ENCODE peak calls at places on chromosomes 1 and 21, in four cellular contexts. One of them, this sample, is unnamed.

GRCh38 chr1:237695878-237696277 is 194.8 kb downstream of the ZP4 start:
- DNase-seq in activated T-cell treated with anti-CD3 and anti-CD28 coated beads, Interleukin-2, amount 50 U/mL, for 72 hours: no peak
- DNase-seq in endothelial cell: no peak
- DNase-seq in mucosa of descending colon: no peak
- DNase-seq in this sample: no peak

GRCh38 chr1:91148641-91149069 is 126.8 kb upstream of the ZNF644 start:
- DNase-seq in activated T-cell treated with anti-CD3 and anti-CD28 coated beads, Interleukin-2, amount 50 U/mL, for 72 hours: no peak
- DNase-seq in endothelial cell: no peak
- DNase-seq in mucosa of descending colon: no peak
- DNase-seq in this sample: no peak

GRCh38 chr1:112457965-112458364 is 50.8 kb upstream of the WNT2B start:
- DNase-seq in activated T-cell treated with anti-CD3 and anti-CD28 coated beads, Interleukin-2, amount 50 U/mL, for 72 hours: no peak
- DNase-seq in endothelial cell: no peak
- DNase-seq in mucosa of descending colon: no peak
- DNase-seq in this sample: no peak

GRCh38 chr1:102799496-102799895 is 308.8 kb downstream of the COL11A1 start:
- DNase-seq in activated T-cell treated with anti-CD3 and anti-CD28 coated beads, Interleukin-2, amount 50 U/mL, for 72 hours: no peak
- DNase-seq in endothelial cell: no peak
- DNase-seq in mucosa of descending colon: no peak
- DNase-seq in this sample: no peak

GRCh38 chr1:21391497-21391896 is 48.4 kb upstream of the NBPF3 start:
- DNase-seq in activated T-cell treated with anti-CD3 and anti-CD28 coated beads, Interleukin-2, amount 50 U/mL, for 72 hours: no peak
- DNase-seq in endothelial cell: no peak
- DNase-seq in mucosa of descending colon: no peak
- DNase-seq in this sample: no peak

GRCh38 chr1:201053155-201053860 is 29.8 kb upstream of the KIF21B start:
- DNase-seq in activated T-cell treated with anti-CD3 and anti-CD28 coated beads, Interleukin-2, amount 50 U/mL, for 72 hours: no peak
- DNase-seq in endothelial cell: no peak
- DNase-seq in mucosa of descending colon: no peak
- DNase-seq in this sample: no peak

GRCh38 chr1:154629160-154630073 is 21.4 kb upstream of the ADAR start:
- DNase-seq in activated T-cell treated with anti-CD3 and anti-CD28 coated beads, Interleukin-2, amount 50 U/mL, for 72 hours: no peak
- DNase-seq in endothelial cell: no peak
- DNase-seq in mucosa of descending colon: no peak
- DNase-seq in this sample: no peak

GRCh38 chr1:182739545-182739944 is 50.0 kb upstream of the NPL start:
- DNase-seq in activated T-cell treated with anti-CD3 and anti-CD28 coated beads, Interleukin-2, amount 50 U/mL, for 72 hours: no peak
- DNase-seq in endothelial cell: no peak
- DNase-seq in mucosa of descending colon: no peak
- DNase-seq in this sample: no peak

GRCh38 chr1:201676061-201676644 is 137.2 kb downstream of the NAV1 start:
- DNase-seq in activated T-cell treated with anti-CD3 and anti-CD28 coated beads, Interleukin-2, amount 50 U/mL, for 72 hours: no peak
- DNase-seq in endothelial cell: no peak
- DNase-seq in mucosa of descending colon: peak
- DNase-seq in this sample: no peak

GRCh38 chr1:38835230-38835827 is 24.2 kb downstream of the RRAGC start:
- DNase-seq in activated T-cell treated with anti-CD3 and anti-CD28 coated beads, Interleukin-2, amount 50 U/mL, for 72 hours: peak
- DNase-seq in endothelial cell: peak
- DNase-seq in mucosa of descending colon: no peak
- DNase-seq in this sample: no peak

GRCh38 chr1:218284377-218284916 is 646 bp upstream of the RRP15 start:
- DNase-seq in activated T-cell treated with anti-CD3 and anti-CD28 coated beads, Interleukin-2, amount 50 U/mL, for 72 hours: no peak
- DNase-seq in endothelial cell: peak
- DNase-seq in mucosa of descending colon: no peak
- DNase-seq in this sample: no peak

GRCh38 chr1:110118636-110119396 is 6.6 kb downstream of the UBL4B start:
- DNase-seq in activated T-cell treated with anti-CD3 and anti-CD28 coated beads, Interleukin-2, amount 50 U/mL, for 72 hours: peak
- DNase-seq in endothelial cell: no peak
- DNase-seq in mucosa of descending colon: no peak
- DNase-seq in this sample: no peak

GRCh38 chr1:10347109-10347508 is 51.8 kb upstream of the PGD start:
- DNase-seq in activated T-cell treated with anti-CD3 and anti-CD28 coated beads, Interleukin-2, amount 50 U/mL, for 72 hours: no peak
- DNase-seq in endothelial cell: no peak
- DNase-seq in mucosa of descending colon: no peak
- DNase-seq in this sample: no peak

GRCh38 chr1:57036896-57037295 is 71.1 kb upstream of the C8B start:
- DNase-seq in activated T-cell treated with anti-CD3 and anti-CD28 coated beads, Interleukin-2, amount 50 U/mL, for 72 hours: no peak
- DNase-seq in endothelial cell: no peak
- DNase-seq in mucosa of descending colon: no peak
- DNase-seq in this sample: no peak

GRCh38 chr1:11701551-11701961 is 10.0 kb downstream of the DRAXIN start:
- DNase-seq in activated T-cell treated with anti-CD3 and anti-CD28 coated beads, Interleukin-2, amount 50 U/mL, for 72 hours: no peak
- DNase-seq in endothelial cell: no peak
- DNase-seq in mucosa of descending colon: no peak
- DNase-seq in this sample: no peak

GRCh38 chr1:91578320-91579109 is 77.9 kb downstream of the CDC7 start:
- DNase-seq in activated T-cell treated with anti-CD3 and anti-CD28 coated beads, Interleukin-2, amount 50 U/mL, for 72 hours: no peak
- DNase-seq in endothelial cell: no peak
- DNase-seq in mucosa of descending colon: no peak
- DNase-seq in this sample: no peak

GRCh38 chr1:234162661-234163060 is 210.6 kb upstream of the COA6 start:
- DNase-seq in activated T-cell treated with anti-CD3 and anti-CD28 coated beads, Interleukin-2, amount 50 U/mL, for 72 hours: no peak
- DNase-seq in endothelial cell: no peak
- DNase-seq in mucosa of descending colon: no peak
- DNase-seq in this sample: no peak

GRCh38 chr1:59678809-59679228 is 135.9 kb upstream of the HOOK1 start:
- DNase-seq in activated T-cell treated with anti-CD3 and anti-CD28 coated beads, Interleukin-2, amount 50 U/mL, for 72 hours: no peak
- DNase-seq in endothelial cell: no peak
- DNase-seq in mucosa of descending colon: no peak
- DNase-seq in this sample: no peak

GRCh38 chr1:183101841-183102276 is 78.6 kb downstream of the LAMC1 start:
- DNase-seq in activated T-cell treated with anti-CD3 and anti-CD28 coated beads, Interleukin-2, amount 50 U/mL, for 72 hours: no peak
- DNase-seq in endothelial cell: no peak
- DNase-seq in mucosa of descending colon: peak
- DNase-seq in this sample: no peak

GRCh38 chr1:174692313-174692712 is 244.5 kb downstream of the GPR52 start:
- DNase-seq in activated T-cell treated with anti-CD3 and anti-CD28 coated beads, Interleukin-2, amount 50 U/mL, for 72 hours: no peak
- DNase-seq in endothelial cell: no peak
- DNase-seq in mucosa of descending colon: no peak
- DNase-seq in this sample: no peak

GRCh38 chr1:156608036-156608674 is 6.9 kb upstream of the GPATCH4 start:
- DNase-seq in activated T-cell treated with anti-CD3 and anti-CD28 coated beads, Interleukin-2, amount 50 U/mL, for 72 hours: peak
- DNase-seq in endothelial cell: peak
- DNase-seq in mucosa of descending colon: no peak
- DNase-seq in this sample: peak

GRCh38 chr1:235984041-235984820 is 80.7 kb downstream of the NID1 start:
- DNase-seq in activated T-cell treated with anti-CD3 and anti-CD28 coated beads, Interleukin-2, amount 50 U/mL, for 72 hours: no peak
- DNase-seq in endothelial cell: no peak
- DNase-seq in mucosa of descending colon: no peak
- DNase-seq in this sample: no peak

GRCh38 chr1:181073638-181074037 is 14.9 kb upstream of the IER5 start:
- DNase-seq in activated T-cell treated with anti-CD3 and anti-CD28 coated beads, Interleukin-2, amount 50 U/mL, for 72 hours: no peak
- DNase-seq in endothelial cell: no peak
- DNase-seq in mucosa of descending colon: no peak
- DNase-seq in this sample: no peak

GRCh38 chr1:101330427-101331130 is 93.8 kb downstream of the S1PR1 start:
- DNase-seq in activated T-cell treated with anti-CD3 and anti-CD28 coated beads, Interleukin-2, amount 50 U/mL, for 72 hours: no peak
- DNase-seq in endothelial cell: no peak
- DNase-seq in mucosa of descending colon: no peak
- DNase-seq in this sample: no peak

GRCh38 chr1:94106716-94107115 is 14.2 kb downstream of the ABCA4 start:
- DNase-seq in activated T-cell treated with anti-CD3 and anti-CD28 coated beads, Interleukin-2, amount 50 U/mL, for 72 hours: no peak
- DNase-seq in endothelial cell: no peak
- DNase-seq in mucosa of descending colon: no peak
- DNase-seq in this sample: no peak

GRCh38 chr1:75529488-75529887 is 81.4 kb downstream of the SLC44A5 start:
- DNase-seq in activated T-cell treated with anti-CD3 and anti-CD28 coated beads, Interleukin-2, amount 50 U/mL, for 72 hours: no peak
- DNase-seq in endothelial cell: no peak
- DNase-seq in mucosa of descending colon: no peak
- DNase-seq in this sample: no peak

GRCh38 chr1:230681599-230681998 is 32.3 kb downstream of the AGT start:
- DNase-seq in activated T-cell treated with anti-CD3 and anti-CD28 coated beads, Interleukin-2, amount 50 U/mL, for 72 hours: peak
- DNase-seq in endothelial cell: no peak
- DNase-seq in mucosa of descending colon: no peak
- DNase-seq in this sample: no peak

GRCh38 chr1:105137543-105138444 is 1388.1 kb downstream of the AMY1C start:
- DNase-seq in activated T-cell treated with anti-CD3 and anti-CD28 coated beads, Interleukin-2, amount 50 U/mL, for 72 hours: no peak
- DNase-seq in endothelial cell: peak
- DNase-seq in mucosa of descending colon: no peak
- DNase-seq in this sample: no peak

GRCh38 chr21:34695434-34695833 is 26.6 kb downstream of the CLIC6 start:
- DNase-seq in activated T-cell treated with anti-CD3 and anti-CD28 coated beads, Interleukin-2, amount 50 U/mL, for 72 hours: no peak
- DNase-seq in endothelial cell: no peak
- DNase-seq in mucosa of descending colon: no peak
- DNase-seq in this sample: no peak

GRCh38 chr1:200642481-200642880 is 21.9 kb upstream of the KIF14 start:
- DNase-seq in activated T-cell treated with anti-CD3 and anti-CD28 coated beads, Interleukin-2, amount 50 U/mL, for 72 hours: no peak
- DNase-seq in endothelial cell: no peak
- DNase-seq in mucosa of descending colon: no peak
- DNase-seq in this sample: no peak

GRCh38 chr1:246577082-246577719 is 10.9 kb downstream of the CNST start:
- DNase-seq in activated T-cell treated with anti-CD3 and anti-CD28 coated beads, Interleukin-2, amount 50 U/mL, for 72 hours: no peak
- DNase-seq in endothelial cell: no peak
- DNase-seq in mucosa of descending colon: no peak
- DNase-seq in this sample: no peak

This sample was measured in stimulated activated CD8-positive, alpha-beta memory T cell treated with anti-CD3 and anti-CD28 coated beads, Interleukin-2, amount 100 ng/mL, for 1 hour.